ENCODE peak calls at places on chromosomes 6 and 20, in four cellular contexts. A is fibroblast of mammary gland, D is astrocyte of the spinal cord, G is GM06990. I is an unnamed sample.

GRCh38 chr6:106773956-106774629 is 144.7 kb downstream of the QRSL1 start:
- DNase-seq in A (no peak), D (no peak), G (no peak), I (no peak)

GRCh38 chr6:113018351-113019151 is 671.4 kb downstream of the RFPL4B start:
- DNase-seq in A (peak), D (peak), G (no peak), I (no peak)

GRCh38 chr6:156563710-156564109 is 213.5 kb upstream of the ARID1B start:
- DNase-seq in A (no peak), D (no peak), G (no peak), I (no peak)

GRCh38 chr20:43043887-43044286 is 145.8 kb downstream of the PTPRT start:
- DNase-seq in A (no peak), D (no peak), G (no peak), I (no peak)

GRCh38 chr20:41072099-41072798 is 43.6 kb downstream of the TOP1 start:
- DNase-seq in A (peak), D (peak), G (no peak), I (no peak)

GRCh38 chr6:158552055-158552795 is 7.7 kb upstream of the TMEM181 start:
- DNase-seq in A (no peak), D (no peak), G (no peak), I (no peak)

GRCh38 chr20:2133318-2134183 is 31.9 kb downstream of the STK35 start:
- DNase-seq in A (peak), D (peak), G (no peak), I (no peak)

GRCh38 chr6:136780972-136781371 is 11.3 kb downstream of the MAP3K5 start:
- DNase-seq in A (no peak), D (no peak), G (no peak), I (no peak)

GRCh38 chr6:3569817-3570216 is 113.0 kb upstream of the SLC22A23 start:
- DNase-seq in A (no peak), D (no peak), G (no peak), I (no peak)

GRCh38 chr6:35663001-35663400 is 25.7 kb downstream of the FKBP5 start:
- DNase-seq in A (peak), D (peak), G (no peak), I (no peak)

GRCh38 chr6:31948753-31949413 is 3.0 kb downstream of the CFB start:
- DNase-seq in A (peak), D (peak), G (no peak), I (no peak)

GRCh38 chr6:15499125-15499524 is 163.7 kb downstream of the DTNBP1 start:
- DNase-seq in A (no peak), D (no peak), G (no peak), I (no peak)

GRCh38 chr6:148932731-148933130 is 185.9 kb downstream of the UST start:
- DNase-seq in A (no peak), D (no peak), G (no peak), I (no peak)

GRCh38 chr6:135179920-135180457 is 1.1 kb upstream of the MYB start:
- DNase-seq in A (peak), D (no peak), G (peak), I (peak)

DNA sequence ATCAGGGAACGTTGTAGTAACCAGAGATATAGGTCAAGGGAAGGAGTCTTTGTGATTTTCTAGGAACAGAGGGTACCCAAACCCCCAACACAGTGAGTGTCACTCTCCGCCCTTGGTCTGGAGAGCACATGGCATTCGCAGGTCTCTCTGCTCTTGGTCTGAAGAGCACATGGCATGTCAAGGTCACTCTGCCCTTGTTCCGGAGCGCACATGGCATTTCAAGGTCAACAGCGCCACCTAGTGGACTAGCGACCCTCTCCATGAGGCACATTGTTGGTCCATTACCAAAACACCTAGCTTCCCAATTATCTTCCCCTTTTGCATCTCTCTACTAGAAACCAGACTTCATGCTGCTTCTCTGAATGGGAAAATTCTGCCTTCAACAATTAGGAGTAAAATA is 260.0 kb downstream of the C6orf118 start:
- DNase-seq in A (peak), D (no peak), G (no peak), I (no peak)
- TF ChIP-seq CTCF in A (peak), D (peak), G (peak), I (peak)

DNA sequence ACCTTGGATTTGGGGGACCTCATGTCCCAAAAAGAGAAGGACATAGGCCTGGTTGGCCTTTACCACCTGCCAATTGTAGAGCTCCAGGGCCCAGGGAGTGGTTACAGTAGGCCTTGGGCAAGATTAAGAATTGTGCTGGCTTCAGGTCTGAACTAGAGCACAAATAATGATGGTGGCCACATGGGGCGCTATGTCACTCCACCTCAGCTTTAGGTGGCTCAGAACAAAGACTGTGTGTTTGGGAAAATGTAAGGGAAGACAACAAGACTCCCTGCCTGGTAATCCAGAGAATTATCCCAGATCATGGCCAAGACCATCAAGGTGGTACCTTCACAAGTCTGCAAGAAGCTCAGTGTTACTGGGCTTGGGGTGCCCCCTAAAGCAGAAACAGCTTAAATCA is 224.9 kb upstream of the OPRM1 start:
- DNase-seq in A (no peak), D (no peak), G (no peak), I (no peak)
- TF ChIP-seq CTCF in A (no peak), D (no peak), G (peak), I (no peak)

GRCh38 chr6:30060982-30061765 is at the start of gene POLR1H:
- DNase-seq in A (peak), D (peak), G (peak), I (peak)
- TF ChIP-seq CTCF in A (no peak), D (no peak), G (no peak), I (no peak)

DNA sequence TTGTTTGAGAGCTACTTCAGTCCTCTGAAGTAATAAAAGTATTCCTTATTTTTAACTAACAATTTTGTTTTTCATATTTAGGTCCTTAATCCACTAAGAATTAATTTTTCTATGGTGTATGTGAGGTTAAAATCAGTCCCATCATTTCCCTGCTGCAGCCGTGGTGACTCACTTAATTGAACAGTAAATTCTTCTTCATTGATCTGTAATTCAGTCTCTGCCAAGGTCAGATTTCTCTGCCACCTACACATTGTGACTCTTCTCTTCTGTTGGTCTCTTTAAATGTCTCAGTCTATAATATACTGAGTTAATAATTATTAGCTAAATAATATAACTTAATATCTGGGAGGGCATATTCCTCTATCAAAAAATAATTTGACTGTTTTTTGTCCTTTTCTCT is 262.3 kb downstream of the UTRN start:
- DNase-seq in A (peak), D (no peak), G (no peak), I (no peak)
- TF ChIP-seq CTCF in A (no peak), D (no peak), G (no peak), I (no peak)

GRCh38 chr6:169949501-169950097 is 198.2 kb downstream of the ERMARD start:
- DNase-seq in A (no peak), D (no peak), G (no peak), I (no peak)

GRCh38 chr6:169955796-169956493 is 204.5 kb downstream of the ERMARD start:
- DNase-seq in A (no peak), D (no peak), G (no peak), I (no peak)

GRCh38 chr6:169954977-169955376 is 203.6 kb downstream of the ERMARD start:
- DNase-seq in A (no peak), D (no peak), G (no peak), I (no peak)

GRCh38 chr6:169953686-169954085 is 202.3 kb downstream of the ERMARD start:
- DNase-seq in A (no peak), D (no peak), G (no peak), I (no peak)

GRCh38 chr6:169950558-169950957 is 199.1 kb downstream of the ERMARD start:
- DNase-seq in A (peak), D (no peak), G (no peak), I (no peak)
- TF ChIP-seq CTCF in A (no peak), D (no peak), G (peak), I (peak)

DNA sequence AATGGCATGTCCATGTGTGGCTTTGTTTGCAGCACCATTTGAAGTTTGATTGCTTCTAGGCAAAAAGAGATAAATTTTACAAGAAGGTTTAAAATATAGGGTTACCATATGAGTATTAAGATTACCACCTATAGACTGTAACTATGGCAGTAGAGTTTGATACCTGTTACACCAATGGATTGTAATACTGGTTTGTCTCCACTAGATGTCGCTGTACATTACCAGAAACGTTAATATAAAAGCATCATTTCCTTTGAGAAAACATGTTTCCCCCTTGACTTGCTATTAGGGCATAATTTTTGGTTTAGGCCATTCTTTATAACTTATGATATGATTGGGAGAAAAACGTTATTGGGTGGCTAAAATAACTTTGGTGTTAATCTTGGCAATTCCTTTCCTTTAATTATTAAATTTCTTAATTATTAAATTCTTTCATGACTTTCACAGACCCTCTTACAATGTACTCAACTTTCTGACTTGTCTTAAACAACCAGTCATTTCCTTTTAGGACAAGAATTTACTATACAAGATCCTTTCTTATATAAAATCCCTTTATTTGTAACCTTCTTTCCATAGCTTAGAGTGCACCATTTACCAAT is 42.8 kb downstream of the HLA-DPB1 start:
- DNase-seq in A (peak), D (peak), G (no peak), I (peak)
- TF ChIP-seq CTCF in A (peak), D (peak), G (peak), I (peak)

I was measured in GM10248.